ENCODE peak calls at places on chromosomes 2 and 18, in nine cellular contexts. U is psoas muscle, B is fibroblast of lung, Y is iPS DF 6.9, N is thoracic aorta, V is ascending aorta, J is OCI-LY7, M is pancreas, T is IMR-90. C is an unnamed sample.
A peak's percentile ranks its signal among the peaks of the same experiment; 100 is the strongest.

GRCh38 chr2:134737671-134738070 is 18.9 kb upstream of the TMEM163 start:
- DNase-seq in U (no peak), B (no peak), Y (no peak), N (no peak), V (no peak), J (peak; percentile 70), M (no peak), T (no peak), C (no peak)

GRCh38 chr2:10326707-10327594 is 24.2 kb downstream of the HPCAL1 start:
- DNase-seq in U (peak; percentile 46), B (peak; percentile 17), Y (no peak), N (no peak), V (no peak), J (peak; percentile 39), M (no peak), T (no peak), C (no peak)

GRCh38 chr2:28613181-28613580 is 117.3 kb downstream of the PLB1 start:
- DNase-seq in U (no peak), B (no peak), Y (no peak), N (no peak), V (no peak), J (no peak), M (no peak), T (no peak), C (peak; percentile 32)

GRCh38 chr2:42045389-42045788 is 2.4 kb upstream of the PKDCC start:
- DNase-seq in U (no peak), B (no peak), Y (no peak), N (no peak), V (no peak), J (no peak), M (no peak), T (no peak), C (no peak)

GRCh38 chr2:105378276-105378840 is 20.5 kb downstream of the FHL2 start:
- DNase-seq in U (no peak), B (no peak), Y (no peak), N (no peak), V (no peak), J (no peak), M (no peak), T (no peak), C (no peak)

GRCh38 chr2:227029706-227030105 is 134.3 kb downstream of the COL4A4 start:
- DNase-seq in U (no peak), B (no peak), Y (no peak), N (no peak), V (no peak), J (no peak), M (no peak), T (no peak), C (no peak)

GRCh38 chr2:168127361-168127760 is 120.0 kb downstream of the STK39 start:
- DNase-seq in U (no peak), B (no peak), Y (no peak), N (no peak), V (no peak), J (no peak), M (no peak), T (no peak), C (no peak)

GRCh38 chr2:12090590-12090989 is 344.2 kb downstream of the LPIN1 start:
- DNase-seq in U (no peak), B (no peak), Y (no peak), N (no peak), V (no peak), J (no peak), M (no peak), T (no peak), C (no peak)

GRCh38 chr2:132678498-132678897 is 8.5 kb upstream of the LYPD1 start:
- DNase-seq in U (no peak), B (no peak), Y (no peak), N (no peak), V (no peak), J (no peak), M (no peak), T (peak; percentile 56), C (no peak)

GRCh38 chr2:100509066-100509465 is 38.8 kb downstream of the NMS start:
- DNase-seq in U (no peak), B (no peak), Y (no peak), N (no peak), V (no peak), J (no peak), M (no peak), T (no peak), C (no peak)

GRCh38 chr18:48338915-48339314 is 70.3 kb downstream of the ZBTB7C start:
- DNase-seq in U (no peak), B (no peak), Y (no peak), N (no peak), V (no peak), J (no peak), M (no peak), T (no peak), C (no peak)

GRCh38 chr2:38261569-38262513 is 115.2 kb downstream of the ATL2 start:
- DNase-seq in U (no peak), B (no peak), Y (no peak), N (no peak), V (no peak), J (no peak), M (no peak), T (no peak), C (no peak)

DNA sequence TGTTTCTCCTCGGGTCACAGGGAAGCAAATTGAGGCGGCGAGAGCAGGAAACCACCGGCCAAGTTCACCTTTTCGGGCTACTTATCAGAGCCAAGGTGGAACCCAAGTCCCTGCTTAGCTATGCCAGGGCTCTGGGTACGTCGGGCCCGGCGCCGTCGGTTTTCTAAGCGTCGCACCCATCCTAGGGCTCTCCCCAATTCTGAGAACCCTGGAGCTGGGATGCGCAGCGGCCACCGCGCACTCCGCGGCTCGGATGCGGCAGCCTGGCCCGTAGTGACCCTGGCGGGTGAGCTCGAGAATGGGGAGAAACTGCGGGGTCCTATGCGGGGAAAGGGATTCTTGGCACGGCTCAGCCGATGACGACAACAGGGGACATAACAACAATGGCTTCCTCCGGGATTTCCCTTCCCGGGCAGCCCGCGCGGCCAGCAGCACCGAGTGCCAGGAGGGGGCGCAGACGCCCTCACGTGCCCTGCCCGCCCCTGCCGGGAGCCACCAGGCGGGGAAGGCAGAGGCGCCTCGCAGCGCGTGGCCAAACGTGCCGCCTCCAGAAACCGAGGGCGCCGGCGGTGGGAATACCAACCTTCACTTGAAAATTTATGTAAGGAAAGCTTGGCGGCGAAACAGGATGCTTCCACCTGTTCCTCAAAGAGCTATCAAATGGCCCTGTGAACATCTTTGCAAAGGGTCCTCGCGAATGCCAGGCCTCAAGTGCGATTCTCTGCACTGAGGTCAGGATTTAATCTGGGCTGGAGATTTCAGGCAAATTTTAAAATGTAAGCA is 2.1 kb upstream of the SLC30A3 start:
- DNase-seq in U (peak; percentile 64), B (peak; percentile 31), Y (no peak), N (no peak), V (no peak), J (peak; percentile 71), M (peak; percentile 67), T (peak; percentile 35), C (peak; percentile 39)
- H3K4me3 ChIP-seq in U (peak overlapping the region; percentile 71), B (peak overlapping the region; percentile 35), Y (peak overlapping the region; percentile 38), N (peak overlapping the region; percentile 71), V (peak overlapping the region; percentile 43), J (peak overlapping the region; percentile 90), M (peak overlapping the region; percentile 11), T (peak overlapping the region; percentile 34), C (no peak overlapping the region)

DNA sequence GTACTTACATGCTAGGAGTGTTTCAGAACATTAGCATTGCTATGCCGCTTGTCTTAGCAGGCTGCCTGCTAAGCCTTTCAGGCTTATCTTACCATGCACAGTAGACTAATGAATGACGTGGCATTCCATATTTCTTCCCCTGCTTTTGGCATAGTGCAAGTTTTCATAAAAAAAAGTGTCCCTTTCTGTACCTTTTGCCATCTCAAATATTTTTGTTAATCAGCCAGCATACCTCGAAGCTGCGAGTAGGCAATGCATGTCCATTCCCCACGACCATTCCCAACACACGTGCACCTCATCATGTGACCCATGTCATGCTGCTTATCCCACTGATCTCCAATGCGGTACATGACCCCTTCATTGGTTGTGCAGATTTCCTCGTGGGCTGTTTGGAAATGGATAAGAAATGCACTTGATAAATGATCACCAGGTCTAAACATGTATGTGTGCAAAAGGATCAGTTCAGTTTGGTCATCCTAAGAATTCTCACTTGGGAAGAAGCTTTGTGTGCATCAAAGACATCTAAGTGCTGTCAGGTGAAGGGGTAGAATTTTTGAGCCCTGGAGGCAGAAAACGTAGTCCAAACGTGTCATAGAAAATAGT is 13.9 kb downstream of the FN1 start:
- DNase-seq in U (no peak), B (peak; percentile 69), Y (no peak), N (no peak), V (no peak), J (no peak), M (no peak), T (no peak), C (no peak)
- H3K27ac ChIP-seq in U (no peak overlapping the region), B (no peak overlapping the region), Y (no peak overlapping the region), N (peak overlapping the region; percentile 41), V (peak overlapping the region; percentile 8), J (no peak overlapping the region), M (no peak overlapping the region), T (peak overlapping the region; percentile 60), C (no peak overlapping the region)

DNA sequence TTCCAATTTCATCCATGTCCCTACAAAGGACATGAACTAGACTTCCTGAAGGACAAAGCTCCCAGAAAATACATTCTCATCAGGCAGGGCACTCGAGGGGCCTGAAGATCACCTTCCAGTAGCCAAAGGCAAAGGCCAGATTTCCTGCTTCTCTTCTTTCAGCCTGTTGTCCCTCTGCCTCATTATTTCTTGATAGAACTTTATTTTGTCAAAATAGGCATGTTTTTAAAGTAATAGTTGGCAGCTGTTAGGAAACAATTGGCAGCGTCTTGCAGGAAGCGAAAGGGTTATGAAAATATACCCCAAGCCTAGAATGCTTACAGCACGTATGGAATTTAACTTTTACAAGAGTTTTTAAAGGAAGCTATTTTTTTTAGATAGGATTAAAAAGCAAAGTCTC is 74.9 kb downstream of the LINC00305 start:
- DNase-seq in U (no peak), B (no peak), Y (no peak), N (no peak), V (no peak), J (no peak), M (no peak), T (no peak), C (no peak)
- H3K4me3 ChIP-seq in U (no peak overlapping the region), B (no peak overlapping the region), Y (no peak overlapping the region), N (no peak overlapping the region), V (no peak overlapping the region), J (no peak overlapping the region), M (no peak overlapping the region), T (no peak overlapping the region), C (no peak overlapping the region)

GRCh38 chr2:64865073-64865830 is 123.9 kb upstream of the SLC1A4 start:
- DNase-seq in U (peak; percentile 67), B (peak; percentile 67), Y (no peak), N (no peak), V (no peak), J (peak; percentile 76), M (peak; percentile 67), T (peak; percentile 54), C (peak; percentile 69)

GRCh38 chr2:64863097-64863820 is 125.9 kb upstream of the SLC1A4 start:
- DNase-seq in U (no peak), B (no peak), Y (no peak), N (no peak), V (no peak), J (peak; percentile 22), M (no peak), T (no peak), C (no peak)

GRCh38 chr2:64866797-64867196 is 122.4 kb upstream of the SLC1A4 start:
- DNase-seq in U (peak; percentile 24), B (peak; percentile 98), Y (no peak), N (no peak), V (no peak), J (no peak), M (no peak), T (peak; percentile 98), C (no peak)

GRCh38 chr2:64867253-64867996 is 121.8 kb upstream of the SLC1A4 start:
- DNase-seq in U (no peak), B (no peak), Y (no peak), N (no peak), V (no peak), J (no peak), M (no peak), T (no peak), C (no peak)

GRCh38 chr2:64865831-64866146 is 123.4 kb upstream of the SLC1A4 start:
- DNase-seq in U (no peak), B (no peak), Y (no peak), N (no peak), V (no peak), J (no peak), M (no peak), T (no peak), C (no peak)
- H3K27ac ChIP-seq in U (no peak overlapping the region), B (no peak overlapping the region), Y (no peak overlapping the region), N (no peak overlapping the region), V (no peak overlapping the region), J (no peak overlapping the region), M (no peak overlapping the region), T (no peak overlapping the region), C (no peak overlapping the region)